ENCODE peak calls at places on chromosome 10, in four cellular contexts. J is NCI-H748 treated with DMSO at 0.1 percent for 48 hours; F is effector CD4-positive, alpha-beta T cell; A is AG20443. S is an unnamed sample.

GRCh38 chr10:11335881-11336430 is 275.5 kb downstream of the USP6NL start:
- DNase-seq in A (no peak), J (no peak), F (no peak), S (no peak)

GRCh38 chr10:28327494-28327886 is 24.6 kb upstream of the MPP7 start:
- DNase-seq in J (no peak), F (no peak), A (no peak), S (no peak)

GRCh38 chr10:119675483-119676170 is 24.4 kb downstream of the BAG3 start:
- DNase-seq in F (no peak), J (no peak), A (no peak), S (no peak)

GRCh38 chr10:51073461-51074237 is 638 bp upstream of the PRKG1 start:
- DNase-seq in A (peak), J (no peak), F (no peak), S (no peak)

GRCh38 chr10:126160971-126161630 is 227.2 kb downstream of the ADAM12 start:
- DNase-seq in F (no peak), A (no peak), J (no peak), S (no peak)

GRCh38 chr10:37948210-37948609 is 28.2 kb downstream of the ZNF25 start:
- DNase-seq in F (no peak), J (no peak), A (no peak), S (no peak)

GRCh38 chr10:60426425-60426824 is 36.8 kb upstream of the ANK3 start:
- DNase-seq in F (no peak), J (no peak), A (peak), S (no peak)

GRCh38 chr10:18545626-18546025 is 105.8 kb downstream of the NSUN6 start:
- DNase-seq in J (no peak), A (no peak), F (no peak), S (no peak)

GRCh38 chr10:132540456-132540855 is 2.9 kb downstream of the INPP5A start:
- DNase-seq in J (no peak), F (no peak), A (peak), S (no peak)

GRCh38 chr10:102643346-102644065 is 773 bp upstream of the TRIM8 start:
- DNase-seq in J (peak), A (peak), F (peak), S (peak)

GRCh38 chr10:51999089-51999488 is 299.7 kb upstream of the CSTF2T start:
- DNase-seq in A (no peak), J (no peak), F (no peak), S (no peak)

GRCh38 chr10:7438196-7438986 is 27.6 kb upstream of the SFMBT2 start:
- DNase-seq in J (no peak), F (no peak), A (no peak), S (no peak)

S was measured in T-helper 1 cell.